ENCODE peak calls at places on chromosomes 5 and 9, in five cellular contexts. V, A, Z, X and W are unnamed samples.

GRCh38 chr5:114391321-114391720 is 29.5 kb downstream of the KCNN2 start:
- DNase-seq in V (no peak), X (no peak), Z (no peak), A (no peak), W (no peak)

GRCh38 chr5:68290260-68290674 is 74.7 kb downstream of the PIK3R1 start:
- DNase-seq in Z (no peak), A (no peak), V (peak; percentile 57), X (peak; percentile 62), W (no peak)

GRCh38 chr5:5826911-5827310 is 404.4 kb downstream of the ICE1 start:
- DNase-seq in V (no peak), Z (no peak), X (no peak), A (no peak), W (no peak)

GRCh38 chr9:81031422-81032029 is 657.8 kb downstream of the TLE1 start:
- DNase-seq in Z (no peak), X (no peak), V (peak; percentile 8), A (no peak), W (no peak)

GRCh38 chr5:14946813-14947640 is 75.4 kb upstream of the ANKH start:
- DNase-seq in X (peak; percentile 33), Z (no peak), A (no peak), V (peak; percentile 38), W (no peak)

GRCh38 chr5:165143727-165144210 is 1638.3 kb downstream of the MAT2B start:
- DNase-seq in V (peak; percentile 4), X (no peak), Z (no peak), A (no peak), W (no peak)

GRCh38 chr9:131495726-131496292 is 6.9 kb upstream of the POMT1 start:
- DNase-seq in A (no peak), V (no peak), Z (no peak), X (no peak), W (no peak)

GRCh38 chr5:38598994-38599611 is 42.7 kb upstream of the LIFR start:
- DNase-seq in A (no peak), Z (no peak), X (no peak), V (peak; percentile 34), W (no peak)

GRCh38 chr5:141434006-141434405 is 3.7 kb downstream of the PCDHGA12 start:
- DNase-seq in A (no peak), Z (no peak), X (no peak), V (no peak), W (no peak)

GRCh38 chr9:79023134-79023577 is 548.6 kb upstream of the TLE4 start:
- DNase-seq in X (no peak), V (peak; percentile 15), Z (no peak), A (no peak), W (no peak)

GRCh38 chr9:121684381-121685145 is 33.1 kb downstream of the DAB2IP start:
- DNase-seq in X (no peak), V (peak; percentile 54), A (peak; percentile 70), Z (no peak), W (no peak)

GRCh38 chr9:135156525-135157510 is 69.3 kb downstream of the OLFM1 start:
- DNase-seq in Z (no peak), X (peak; percentile 22), A (no peak), V (peak; percentile 88), W (no peak)

GRCh38 chr5:117604845-117605244 is 1030.2 kb upstream of the SEMA6A start:
- DNase-seq in X (no peak), A (no peak), V (no peak), Z (no peak), W (no peak)

DNA sequence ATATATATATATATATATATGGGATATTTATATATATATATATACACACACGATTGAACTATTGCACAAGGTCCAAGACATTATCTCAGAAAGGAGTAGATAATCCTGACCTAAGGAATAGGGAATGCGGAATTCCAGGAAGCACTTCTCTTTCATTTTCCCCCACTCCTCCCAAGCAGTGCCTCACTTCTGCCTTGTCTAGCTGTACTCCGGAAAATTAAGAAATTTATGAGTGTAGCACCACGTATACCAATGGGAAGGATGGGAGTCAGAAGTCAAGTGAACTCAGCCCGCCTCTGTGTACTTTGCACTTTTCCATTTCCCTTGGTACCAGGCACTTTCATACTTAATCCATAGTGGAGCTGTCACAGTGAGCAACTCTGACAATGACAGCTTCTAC is 10.9 kb downstream of the SLC36A1 start:
- DNase-seq in V (peak; percentile 10), A (no peak), X (no peak), Z (no peak), W (no peak)
- H3K27ac ChIP-seq in V (peak overlapping the region; percentile 63), A (no peak overlapping the region), X (no peak overlapping the region), Z (no peak overlapping the region), W (no peak overlapping the region)

DNA sequence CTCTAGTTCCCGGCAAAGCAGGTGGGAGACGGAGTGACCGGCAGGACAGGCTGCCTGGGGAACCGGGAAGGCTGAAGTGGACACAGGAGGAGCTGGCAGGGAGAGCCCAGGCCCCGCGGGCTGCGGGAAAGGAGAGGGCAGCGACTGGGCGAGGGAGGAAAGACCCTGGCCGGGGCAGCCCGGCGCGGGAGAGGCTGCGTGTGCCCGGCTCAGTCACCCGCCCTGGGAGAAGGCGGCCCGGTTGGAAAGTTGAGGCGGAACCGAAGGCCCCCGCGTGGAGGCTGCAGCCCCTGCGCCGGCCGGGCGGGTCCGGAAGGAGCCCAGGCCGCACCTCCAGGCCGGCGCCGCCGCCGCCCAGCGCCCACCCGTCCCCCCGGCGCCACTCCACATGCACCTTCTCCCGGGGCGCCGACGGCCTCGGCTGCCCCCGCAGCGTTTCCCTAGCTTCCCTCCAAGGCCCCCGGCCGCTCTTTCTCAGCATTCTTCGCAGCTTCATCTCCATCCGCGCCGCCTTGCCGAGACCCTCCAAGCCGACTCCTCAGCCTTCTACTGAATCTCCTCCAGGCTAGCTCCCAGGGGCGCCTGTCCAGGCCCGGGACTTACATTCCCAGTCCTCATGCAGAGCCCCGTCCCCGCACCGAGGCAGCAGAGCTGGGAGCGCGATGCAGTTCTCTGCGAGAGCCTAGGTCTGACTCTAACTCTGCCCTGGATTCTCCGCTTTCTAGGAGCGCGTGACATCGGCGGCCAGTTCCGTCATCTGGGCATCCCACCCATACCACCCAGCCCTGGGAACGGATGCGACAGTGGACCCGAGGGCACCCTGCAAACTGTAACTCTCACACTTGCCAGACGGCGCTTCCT is 152.0 kb downstream of the ERCC6L2 start:
- DNase-seq in A (no peak), V (peak; percentile 41), Z (no peak), X (no peak), W (no peak)
- H3K4me3 ChIP-seq in A (peak overlapping the region; percentile 33), V (peak overlapping the region; percentile 16), Z (peak overlapping the region; percentile 56), X (peak overlapping the region; percentile 23), W (peak overlapping the region; percentile 65)

DNA sequence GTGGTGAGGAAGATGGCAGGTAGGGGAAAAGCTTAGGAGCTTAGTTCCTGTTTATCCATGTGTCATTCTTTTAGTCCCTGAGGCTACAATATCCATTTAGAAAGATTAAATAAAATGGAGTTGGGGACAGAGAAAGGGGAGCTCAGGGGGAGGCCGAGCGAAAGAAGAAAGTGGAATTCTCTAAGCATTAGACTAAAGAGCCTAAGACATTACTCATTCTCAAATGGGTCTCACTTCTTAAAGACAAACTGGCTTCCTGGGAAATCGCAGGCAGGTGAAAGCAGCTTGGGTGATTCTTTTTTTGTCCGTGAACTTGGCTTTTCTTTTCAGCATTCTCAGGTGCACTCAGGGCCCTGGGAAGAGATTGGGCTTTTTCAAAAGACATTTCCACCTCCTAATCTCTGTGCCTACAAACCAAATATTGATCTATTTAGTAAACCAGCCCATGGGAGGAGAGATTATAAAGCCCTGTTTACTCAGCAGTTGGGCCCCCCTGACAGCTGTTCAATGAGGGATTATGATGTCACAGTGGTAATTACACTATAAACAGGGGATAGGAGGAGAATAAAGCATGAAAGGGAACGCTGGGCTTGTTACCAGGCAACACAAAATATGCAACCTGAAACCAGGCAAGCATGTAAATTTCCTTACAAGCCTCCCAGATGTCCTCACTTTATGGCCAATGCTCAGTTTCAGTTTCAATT is 584.0 kb downstream of the ACTL7B start:
- DNase-seq in V (peak; percentile 82), X (peak; percentile 65), A (no peak), Z (no peak), W (no peak)
- H3K27ac ChIP-seq in V (peak overlapping the region; percentile 95), X (peak overlapping the region; percentile 82), A (no peak overlapping the region), Z (no peak overlapping the region), W (no peak overlapping the region)

DNA sequence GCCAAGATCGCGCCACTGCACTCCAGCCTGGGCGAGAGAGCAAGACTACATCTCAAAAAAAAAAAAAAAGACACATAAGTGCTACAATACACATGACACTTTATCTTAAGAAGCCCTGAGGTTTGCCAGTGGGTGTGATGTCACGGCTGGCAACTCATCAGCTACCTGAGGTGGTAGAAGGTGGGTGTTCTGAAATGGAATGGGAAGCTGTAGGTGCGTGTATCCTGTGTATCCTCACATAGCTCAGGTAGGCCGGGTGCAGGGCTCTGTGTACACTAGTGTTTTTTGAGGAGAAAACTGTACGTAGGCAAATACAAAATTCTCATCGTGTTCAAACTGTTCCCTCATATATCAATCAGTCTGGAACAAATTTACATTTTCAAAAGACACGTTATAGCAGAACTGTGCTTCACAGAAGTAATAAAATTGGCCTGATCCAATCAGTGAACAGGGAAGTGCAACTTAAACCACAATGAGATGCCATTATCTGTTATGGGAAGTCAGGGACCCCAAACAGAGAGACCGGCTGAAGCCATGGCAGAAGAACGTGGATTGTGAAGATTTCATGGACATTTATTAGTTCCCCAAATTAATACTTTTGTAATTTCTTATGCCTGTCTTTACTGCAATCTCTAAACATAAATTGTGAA is 10.4 kb downstream of the BICD2 start:
- DNase-seq in A (no peak), X (no peak), Z (no peak), V (no peak), W (peak; percentile 16)
- H3K4me3 ChIP-seq in A (no peak overlapping the region), X (no peak overlapping the region), Z (no peak overlapping the region), V (no peak overlapping the region), W (no peak overlapping the region)

GRCh38 chr5:118906932-118907331 is 81.4 kb downstream of the DTWD2 start:
- DNase-seq in Z (no peak), A (no peak), X (no peak), V (no peak), W (no peak)

GRCh38 chr5:118903010-118903409 is 85.3 kb downstream of the DTWD2 start:
- DNase-seq in Z (no peak), A (no peak), V (no peak), X (no peak), W (no peak)
- H3K27ac ChIP-seq in Z (no peak overlapping the region), A (no peak overlapping the region), V (no peak overlapping the region), X (no peak overlapping the region), W (no peak overlapping the region)

DNA sequence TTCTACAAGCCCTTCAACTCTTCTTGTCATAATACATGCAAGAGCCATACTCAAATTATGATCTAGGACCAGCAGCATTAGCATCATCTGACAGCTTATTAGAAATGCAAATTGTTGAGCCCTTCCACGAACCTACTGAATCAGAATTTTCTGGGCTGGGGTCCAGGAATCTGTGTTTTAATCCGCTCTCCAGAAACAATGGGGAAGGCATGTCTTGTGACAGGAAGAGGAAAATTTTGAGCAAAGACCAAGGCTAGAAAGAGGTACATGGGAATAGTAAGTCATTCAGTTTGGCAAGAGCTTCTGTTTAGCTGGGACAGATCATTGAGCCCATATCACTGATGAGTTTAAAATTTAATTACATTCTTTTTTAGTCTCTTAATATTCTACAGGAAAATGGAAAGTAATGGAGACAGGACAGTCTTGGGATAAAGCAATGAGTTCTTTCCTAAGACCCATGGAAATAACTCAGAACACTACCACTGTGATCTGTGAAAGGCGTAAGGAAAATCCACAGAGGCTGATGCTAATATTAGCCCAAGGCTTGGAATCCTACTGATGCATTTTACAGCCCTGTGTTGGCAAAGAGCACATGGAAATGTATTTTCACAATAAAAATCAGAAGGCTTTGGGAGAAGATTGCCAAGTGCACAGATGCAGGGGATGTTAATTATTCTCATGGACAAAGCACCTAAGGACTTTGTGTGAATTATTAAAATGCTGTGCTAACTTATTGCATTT is 73.7 kb upstream of the STK32A start:
- DNase-seq in X (no peak), Z (no peak), A (no peak), V (no peak), W (no peak)
- H3K4me3 ChIP-seq in X (no peak overlapping the region), Z (no peak overlapping the region), A (no peak overlapping the region), V (no peak overlapping the region), W (no peak overlapping the region)